ENCODE peak calls at places on chromosomes 6 and 20, in seven cellular contexts. U is upper lobe of left lung, Z is stomach, H is HCT116, N is spleen, A is prostate gland, G is GM12878. I is an unnamed sample.

GRCh38 chr6:77456531-77457248 is 6.6 kb downstream of the HTR1B start:
- DNase-seq in U (no peak), Z (no peak), H (peak), N (no peak), A (no peak), G (no peak), I (no peak)

GRCh38 chr6:105108631-105109262 is 71.1 kb downstream of the POPDC3 start:
- DNase-seq in U (no peak), Z (no peak), H (no peak), N (no peak), A (no peak), G (no peak), I (no peak)

GRCh38 chr6:7911345-7911725 is 747 bp upstream of the TXNDC5 start:
- DNase-seq in U (no peak), Z (no peak), H (no peak), N (no peak), A (no peak), G (no peak), I (no peak)

GRCh38 chr6:118999494-118999893 is 64.5 kb upstream of the MCM9 start:
- DNase-seq in U (no peak), Z (no peak), H (no peak), N (no peak), A (no peak), G (no peak), I (no peak)

GRCh38 chr20:34343458-34344255 is 19.4 kb upstream of the ITCH start:
- DNase-seq in U (no peak), Z (no peak), H (no peak), N (no peak), A (no peak), G (no peak), I (no peak)

GRCh38 chr6:43391448-43392031 is 22.1 kb upstream of the ZNF318 start:
- DNase-seq in U (no peak), Z (no peak), H (no peak), N (no peak), A (no peak), G (no peak), I (no peak)

GRCh38 chr6:21946298-21946783 is 350.5 kb downstream of the PRL start:
- DNase-seq in U (no peak), Z (no peak), H (no peak), N (no peak), A (no peak), G (no peak), I (no peak)

GRCh38 chr6:399785-400517 is 8.4 kb downstream of the IRF4 start:
- DNase-seq in U (no peak), Z (no peak), H (no peak), N (no peak), A (no peak), G (no peak), I (no peak)

GRCh38 chr6:109093732-109094131 is 914 bp downstream of the SESN1 start:
- DNase-seq in U (no peak), Z (no peak), H (no peak), N (no peak), A (no peak), G (no peak), I (no peak)

GRCh38 chr6:133595076-133595868 is 293.6 kb upstream of the TCF21 start:
- DNase-seq in U (no peak), Z (no peak), H (no peak), N (no peak), A (no peak), G (no peak), I (no peak)
- TF ChIP-seq POLR2AphosphoS5 in U (no peak), Z (no peak), H (no peak), N (no peak), A (no peak), G (no peak), I (no peak)

GRCh38 chr6:167710521-167710920 is 116.2 kb upstream of the AFDN start:
- DNase-seq in U (no peak), Z (no peak), H (no peak), N (peak), A (no peak), G (no peak), I (no peak)

GRCh38 chr6:167707686-167708500 is 118.8 kb upstream of the AFDN start:
- DNase-seq in U (no peak), Z (no peak), H (no peak), N (peak), A (no peak), G (no peak), I (no peak)

GRCh38 chr6:167708501-167709094 is 118.1 kb upstream of the AFDN start:
- DNase-seq in U (no peak), Z (no peak), H (no peak), N (peak), A (no peak), G (no peak), I (no peak)

GRCh38 chr6:167711784-167712183 is 114.9 kb upstream of the AFDN start:
- DNase-seq in U (no peak), Z (no peak), H (no peak), N (peak), A (no peak), G (no peak), I (no peak)

DNA sequence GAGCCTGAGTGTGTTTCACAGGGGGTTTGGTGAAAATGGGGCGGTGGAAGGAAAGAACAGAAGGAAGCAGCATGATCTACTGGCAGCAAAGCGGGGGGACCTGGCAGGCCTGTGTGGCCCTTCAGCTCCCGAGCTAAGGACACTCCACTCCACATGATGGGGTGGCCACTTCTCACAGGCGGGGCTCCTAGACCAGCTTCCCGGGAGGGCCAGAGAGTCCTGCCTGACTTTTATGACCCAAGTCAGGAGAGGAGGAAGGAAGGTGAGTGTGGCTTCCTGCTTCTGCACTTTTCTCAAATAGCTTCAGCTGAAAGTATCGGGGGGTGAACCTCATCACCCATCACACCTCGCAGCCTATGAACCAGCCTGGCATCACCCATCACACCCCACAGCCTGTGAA is 117.5 kb upstream of the AFDN start:
- DNase-seq in U (no peak), Z (no peak), H (no peak), N (peak), A (no peak), G (no peak), I (no peak)
- H3K4me3 ChIP-seq in U (no peak), Z (no peak), H (no peak), N (no peak), A (no peak), G (no peak), I (no peak)

GRCh38 chr6:75601608-75602163 is at the start of gene SENP6:
- DNase-seq in U (peak), Z (peak), H (peak), N (peak), A (peak), G (no peak), I (peak)

GRCh38 chr6:75604294-75604693 is 2.6 kb downstream of the SENP6 start:
- DNase-seq in U (no peak), Z (no peak), H (no peak), N (no peak), A (no peak), G (no peak), I (no peak)

GRCh38 chr6:75602897-75603395 is 1.3 kb downstream of the SENP6 start:
- DNase-seq in U (no peak), Z (no peak), H (no peak), N (no peak), A (no peak), G (no peak), I (no peak)

GRCh38 chr6:75600694-75601265 is 900 bp upstream of the SENP6 start:
- DNase-seq in U (no peak), Z (no peak), H (no peak), N (no peak), A (no peak), G (no peak), I (no peak)

GRCh38 chr6:75602164-75602896 is 650 bp downstream of the SENP6 start:
- DNase-seq in U (peak), Z (peak), H (peak), N (peak), A (peak), G (no peak), I (peak)
- TF ChIP-seq POLR2A in U (no peak), Z (no peak), H (no peak), N (no peak), A (no peak), G (peak), I (no peak)

GRCh38 chr20:25018841-25019240 is 26.3 kb upstream of the APMAP start:
- DNase-seq in U (peak), Z (peak), H (no peak), N (peak), A (no peak), G (no peak), I (peak)

GRCh38 chr20:25018425-25018824 is 25.9 kb upstream of the APMAP start:
- DNase-seq in U (no peak), Z (peak), H (no peak), N (peak), A (no peak), G (no peak), I (no peak)

GRCh38 chr20:25016471-25016870 is 23.9 kb upstream of the APMAP start:
- DNase-seq in U (peak), Z (peak), H (no peak), N (peak), A (no peak), G (no peak), I (no peak)

GRCh38 chr20:25015986-25016385 is 23.4 kb upstream of the APMAP start:
- DNase-seq in U (peak), Z (peak), H (no peak), N (peak), A (no peak), G (no peak), I (no peak)

DNA sequence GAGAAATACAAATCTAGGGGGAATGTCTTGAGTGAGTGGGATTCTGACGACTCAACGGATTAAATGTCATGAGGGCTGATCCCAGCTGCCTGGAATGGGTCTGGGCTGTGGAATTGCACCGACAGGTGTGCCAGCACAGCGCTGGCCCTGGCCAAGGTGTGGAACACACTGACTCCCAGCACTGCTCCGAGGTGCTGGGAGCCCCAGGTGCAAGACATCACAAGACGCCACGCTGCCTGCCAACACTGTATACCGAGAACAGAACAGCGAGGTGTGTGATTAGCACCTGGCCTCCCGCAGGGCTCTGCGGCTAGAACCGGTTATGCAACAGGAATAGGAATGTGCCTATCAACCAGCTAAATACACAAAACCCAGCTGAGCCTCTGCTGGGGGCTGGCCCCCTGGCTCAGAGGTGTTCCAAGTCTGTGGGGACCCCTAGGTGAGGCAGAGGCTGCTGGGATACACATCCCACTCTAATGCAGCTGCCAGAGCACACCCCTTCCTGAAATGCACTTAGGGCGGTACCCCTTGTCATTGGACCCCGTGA is 24.8 kb upstream of the APMAP start:
- DNase-seq in U (peak), Z (peak), H (no peak), N (peak), A (peak), G (no peak), I (peak)
- TF ChIP-seq POLR2AphosphoS5 in U (no peak), Z (peak), H (no peak), N (peak), A (peak), G (no peak), I (peak)

DNA sequence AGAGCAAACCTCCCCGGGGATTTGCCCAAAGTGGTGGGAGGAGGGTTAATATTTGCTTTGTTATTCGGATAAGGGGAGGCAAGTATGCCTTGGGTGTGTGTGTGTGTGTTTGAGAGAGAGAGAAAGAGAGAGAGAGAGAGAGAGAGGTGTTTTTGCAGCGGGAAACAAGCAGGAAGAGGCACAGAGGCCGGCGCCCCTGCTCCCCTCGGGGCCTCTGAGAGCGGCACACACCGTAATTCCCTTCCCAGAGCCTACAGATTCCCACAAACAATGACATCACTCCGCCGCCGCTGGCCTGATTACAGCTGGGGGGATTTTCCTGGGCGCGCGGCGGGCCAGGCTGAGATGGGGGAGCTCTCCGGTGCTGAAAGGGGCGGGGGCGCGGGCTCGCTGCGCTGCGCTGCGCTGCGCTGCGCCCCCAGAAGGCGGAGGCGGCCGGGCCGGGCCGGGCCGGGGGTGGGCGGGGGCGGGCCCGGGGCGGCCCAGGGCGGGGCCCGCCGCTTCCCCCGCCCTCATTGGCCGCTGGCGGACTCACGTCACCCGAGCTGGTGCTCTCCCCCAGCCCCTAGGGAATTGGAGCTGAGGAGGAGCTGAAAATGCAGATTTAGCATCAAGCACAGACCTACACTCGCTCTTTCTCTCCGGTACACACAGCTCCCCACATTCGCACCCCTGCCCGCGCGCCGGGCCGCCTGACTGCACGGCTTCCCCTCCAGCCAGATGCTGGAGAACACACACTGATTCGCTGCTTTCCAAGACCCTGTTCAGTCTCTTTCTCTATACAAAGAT is at the start of gene PCSK2:
- DNase-seq in U (peak), Z (peak), H (no peak), N (peak), A (no peak), G (no peak), I (no peak)
- H3K4me3 ChIP-seq in U (peak), Z (peak), H (no peak), N (no peak), A (peak), G (no peak), I (peak)

GRCh38 chr6:30719356-30719755 is 796 bp upstream of the TUBB start:
- DNase-seq in U (no peak), Z (no peak), H (no peak), N (peak), A (no peak), G (no peak), I (no peak)

GRCh38 chr6:30719791-30720737 is at the start of gene TUBB:
- DNase-seq in U (peak), Z (peak), H (peak), N (peak), A (peak), G (peak), I (peak)

GRCh38 chr6:30722280-30723112 is 2.3 kb downstream of the TUBB start:
- DNase-seq in U (peak), Z (peak), H (peak), N (peak), A (peak), G (no peak), I (peak)

GRCh38 chr6:30720738-30721197 is 616 bp downstream of the TUBB start:
- DNase-seq in U (peak), Z (peak), H (no peak), N (peak), A (peak), G (no peak), I (peak)

DNA sequence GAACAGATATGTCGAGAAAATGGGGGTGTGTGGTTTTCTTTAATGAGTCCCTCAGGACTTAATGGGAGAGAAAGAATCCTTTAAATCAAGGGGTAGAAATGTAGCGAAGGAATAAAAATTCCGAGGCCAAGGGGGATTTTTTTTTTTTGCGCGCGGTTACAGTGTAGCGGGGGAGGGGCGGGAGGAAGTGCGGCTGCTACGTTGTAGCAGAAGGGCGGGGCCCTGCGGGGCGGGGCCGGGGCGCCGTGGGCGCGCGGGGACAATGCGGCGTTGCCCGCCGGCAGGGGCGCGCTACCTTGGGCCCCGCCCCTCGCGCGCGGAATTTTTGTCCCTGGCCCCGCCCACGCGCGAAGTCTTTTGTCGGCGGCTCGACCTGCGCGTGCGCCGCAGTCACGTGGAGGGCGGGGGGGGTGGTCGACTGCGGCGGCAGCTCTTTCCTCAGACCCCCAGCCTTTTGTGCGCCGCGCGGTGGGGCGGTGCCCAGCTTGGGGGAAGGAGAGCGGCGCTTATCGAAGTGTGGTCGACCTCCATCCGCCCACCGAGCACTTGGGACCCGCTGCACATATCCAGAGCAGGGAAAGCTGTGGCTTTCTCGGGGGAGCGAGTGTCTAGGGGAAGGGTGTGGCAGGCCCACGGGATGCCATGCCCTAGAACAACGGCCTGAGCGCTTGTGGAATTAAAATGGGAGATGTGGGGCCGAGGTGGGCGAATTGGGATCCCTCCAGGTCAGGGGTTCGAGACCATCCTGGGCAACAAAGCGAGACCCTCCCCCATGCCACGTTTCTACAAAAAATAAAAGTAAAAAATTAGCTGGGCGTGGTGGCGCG is 1.3 kb downstream of the TUBB start:
- DNase-seq in U (peak), Z (peak), H (peak), N (peak), A (peak), G (no peak), I (peak)
- TF ChIP-seq POLR2A in U (no peak), Z (no peak), H (no peak), N (no peak), A (peak), G (peak), I (no peak)

GRCh38 chr6:87908978-87909802 is 138.5 kb upstream of the SPACA1 start:
- DNase-seq in U (no peak), Z (no peak), H (no peak), N (no peak), A (no peak), G (no peak), I (no peak)
- TF ChIP-seq POLR2AphosphoS5 in U (no peak), Z (no peak), H (no peak), N (no peak), A (no peak), G (no peak), I (no peak)

GRCh38 chr6:10529231-10529801 is 8.2 kb downstream of the GCNT2 start:
- DNase-seq in U (peak), Z (peak), H (no peak), N (no peak), A (peak), G (no peak), I (peak)
- H3K4me3 ChIP-seq in U (peak), Z (peak), H (no peak), N (peak), A (peak), G (peak), I (peak)

GRCh38 chr6:46652603-46653438 is at the start of the genes CYP39A1 and SLC25A27:
- DNase-seq in U (peak), Z (peak), H (peak), N (peak), A (peak), G (no peak), I (peak)
- TF ChIP-seq POLR2A in U (no peak), Z (no peak), H (peak), N (no peak), A (peak), G (no peak), I (peak)

GRCh38 chr6:14130431-14131075 is 13.0 kb downstream of the CD83 start:
- DNase-seq in U (no peak), Z (no peak), H (no peak), N (no peak), A (no peak), G (no peak), I (no peak)

GRCh38 chr6:14132244-14133220 is 15.0 kb downstream of the CD83 start:
- DNase-seq in U (no peak), Z (no peak), H (no peak), N (no peak), A (no peak), G (no peak), I (no peak)

GRCh38 chr6:14129572-14129971 is 12.0 kb downstream of the CD83 start:
- DNase-seq in U (peak), Z (peak), H (peak), N (peak), A (peak), G (no peak), I (no peak)

GRCh38 chr6:14134211-14134910 is 16.8 kb downstream of the CD83 start:
- DNase-seq in U (no peak), Z (no peak), H (no peak), N (no peak), A (no peak), G (no peak), I (no peak)

GRCh38 chr6:14131579-14131978 is 14.0 kb downstream of the CD83 start:
- DNase-seq in U (no peak), Z (no peak), H (no peak), N (no peak), A (no peak), G (no peak), I (no peak)
- TF ChIP-seq POLR2AphosphoS5 in U (no peak), Z (no peak), H (no peak), N (no peak), A (no peak), G (peak), I (no peak)